ENCODE peak calls at places on chromosome 12, in five cellular contexts. One of them, this sample, is unnamed.

GRCh38 chr12:15179672-15180071 is 41.5 kb downstream of the RERG start:
- DNase-seq in CD4-positive, alpha-beta T cell: no peak
- DNase-seq in OCI-LY7: no peak
- DNase-seq in upper lobe of right lung: no peak
- DNase-seq in nephron progenitor cell: no peak
- DNase-seq in this sample: no peak

GRCh38 chr12:62983594-62983993 is 48.6 kb upstream of the PPM1H start:
- DNase-seq in CD4-positive, alpha-beta T cell: no peak
- DNase-seq in OCI-LY7: peak
- DNase-seq in upper lobe of right lung: no peak
- DNase-seq in nephron progenitor cell: no peak
- DNase-seq in this sample: no peak

GRCh38 chr12:47360771-47361388 is 281.1 kb upstream of the AMIGO2 start:
- DNase-seq in CD4-positive, alpha-beta T cell: peak
- DNase-seq in OCI-LY7: peak
- DNase-seq in upper lobe of right lung: no peak
- DNase-seq in nephron progenitor cell: no peak
- DNase-seq in this sample: no peak

GRCh38 chr12:120156315-120157259 is 37.9 kb downstream of the GCN1 start:
- DNase-seq in CD4-positive, alpha-beta T cell: no peak
- DNase-seq in OCI-LY7: no peak
- DNase-seq in upper lobe of right lung: no peak
- DNase-seq in nephron progenitor cell: no peak
- DNase-seq in this sample: no peak

GRCh38 chr12:78568326-78569020 is 296.1 kb upstream of the SYT1 start:
- DNase-seq in CD4-positive, alpha-beta T cell: no peak
- DNase-seq in OCI-LY7: no peak
- DNase-seq in upper lobe of right lung: no peak
- DNase-seq in nephron progenitor cell: no peak
- DNase-seq in this sample: no peak

GRCh38 chr12:102347761-102348160 is 132.6 kb downstream of the IGF1 start:
- DNase-seq in CD4-positive, alpha-beta T cell: no peak
- DNase-seq in OCI-LY7: no peak
- DNase-seq in upper lobe of right lung: no peak
- DNase-seq in nephron progenitor cell: peak
- DNase-seq in this sample: no peak

GRCh38 chr12:66059670-66060069 is 70.9 kb downstream of the LLPH start:
- DNase-seq in CD4-positive, alpha-beta T cell: no peak
- DNase-seq in OCI-LY7: no peak
- DNase-seq in upper lobe of right lung: no peak
- DNase-seq in nephron progenitor cell: no peak
- DNase-seq in this sample: no peak

GRCh38 chr12:81450920-81451739 is 308.0 kb downstream of the PPFIA2 start:
- DNase-seq in CD4-positive, alpha-beta T cell: no peak
- DNase-seq in OCI-LY7: peak
- DNase-seq in upper lobe of right lung: no peak
- DNase-seq in nephron progenitor cell: peak
- DNase-seq in this sample: no peak

GRCh38 chr12:25959069-25959961 is 833 bp downstream of the RASSF8 start:
- DNase-seq in CD4-positive, alpha-beta T cell: no peak
- DNase-seq in OCI-LY7: no peak
- DNase-seq in upper lobe of right lung: peak
- DNase-seq in nephron progenitor cell: peak
- DNase-seq in this sample: peak

GRCh38 chr12:84730561-84731162 is 181.9 kb downstream of the SLC6A15 start:
- DNase-seq in CD4-positive, alpha-beta T cell: no peak
- DNase-seq in OCI-LY7: no peak
- DNase-seq in upper lobe of right lung: no peak
- DNase-seq in nephron progenitor cell: no peak
- DNase-seq in this sample: no peak

GRCh38 chr12:53538209-53538689 is 31.0 kb upstream of the NPFF start:
- DNase-seq in CD4-positive, alpha-beta T cell: no peak
- DNase-seq in OCI-LY7: no peak
- DNase-seq in upper lobe of right lung: no peak
- DNase-seq in nephron progenitor cell: no peak
- DNase-seq in this sample: no peak

GRCh38 chr12:66813137-66813867 is 134.4 kb upstream of the GRIP1 start:
- DNase-seq in CD4-positive, alpha-beta T cell: no peak
- DNase-seq in OCI-LY7: peak
- DNase-seq in upper lobe of right lung: no peak
- DNase-seq in nephron progenitor cell: no peak
- DNase-seq in this sample: no peak

GRCh38 chr12:8662592-8662991 is at the start of gene MFAP5:
- DNase-seq in CD4-positive, alpha-beta T cell: no peak
- DNase-seq in OCI-LY7: no peak
- DNase-seq in upper lobe of right lung: no peak
- DNase-seq in nephron progenitor cell: no peak
- DNase-seq in this sample: no peak

GRCh38 chr12:26451763-26452162 is 256.4 kb downstream of the SSPN start:
- DNase-seq in CD4-positive, alpha-beta T cell: no peak
- DNase-seq in OCI-LY7: no peak
- DNase-seq in upper lobe of right lung: no peak
- DNase-seq in nephron progenitor cell: no peak
- DNase-seq in this sample: no peak

GRCh38 chr12:132323171-132324010 is 6.0 kb downstream of the GALNT9 start:
- DNase-seq in CD4-positive, alpha-beta T cell: no peak
- DNase-seq in OCI-LY7: no peak
- DNase-seq in upper lobe of right lung: no peak
- DNase-seq in nephron progenitor cell: no peak
- DNase-seq in this sample: no peak

GRCh38 chr12:54337854-54338650 is 13.1 kb downstream of the COPZ1 start:
- DNase-seq in CD4-positive, alpha-beta T cell: no peak
- DNase-seq in OCI-LY7: no peak
- DNase-seq in upper lobe of right lung: no peak
- DNase-seq in nephron progenitor cell: no peak
- DNase-seq in this sample: no peak

GRCh38 chr12:28795306-28795705 is 353.8 kb upstream of the FAR2 start:
- DNase-seq in CD4-positive, alpha-beta T cell: no peak
- DNase-seq in OCI-LY7: no peak
- DNase-seq in upper lobe of right lung: no peak
- DNase-seq in nephron progenitor cell: no peak
- DNase-seq in this sample: no peak

GRCh38 chr12:91991397-91992187 is 154.1 kb downstream of the BTG1 start:
- DNase-seq in CD4-positive, alpha-beta T cell: no peak
- DNase-seq in OCI-LY7: peak
- DNase-seq in upper lobe of right lung: no peak
- DNase-seq in nephron progenitor cell: no peak
- DNase-seq in this sample: no peak

GRCh38 chr12:64193045-64193444 is 29.1 kb downstream of the KICS2 start:
- DNase-seq in CD4-positive, alpha-beta T cell: no peak
- DNase-seq in OCI-LY7: no peak
- DNase-seq in upper lobe of right lung: no peak
- DNase-seq in nephron progenitor cell: no peak
- DNase-seq in this sample: no peak

GRCh38 chr12:130351331-130351730 is 13.6 kb downstream of the PIWIL1 start:
- DNase-seq in CD4-positive, alpha-beta T cell: no peak
- DNase-seq in OCI-LY7: no peak
- DNase-seq in upper lobe of right lung: no peak
- DNase-seq in nephron progenitor cell: no peak
- DNase-seq in this sample: no peak

GRCh38 chr12:128783129-128783574 is 40.6 kb downstream of the SLC15A4 start:
- DNase-seq in CD4-positive, alpha-beta T cell: no peak
- DNase-seq in OCI-LY7: no peak
- DNase-seq in upper lobe of right lung: peak
- DNase-seq in nephron progenitor cell: no peak
- DNase-seq in this sample: no peak

GRCh38 chr12:119780786-119781434 is 96.2 kb downstream of the CIT start:
- DNase-seq in CD4-positive, alpha-beta T cell: no peak
- DNase-seq in OCI-LY7: no peak
- DNase-seq in upper lobe of right lung: no peak
- DNase-seq in nephron progenitor cell: peak
- DNase-seq in this sample: no peak

GRCh38 chr12:20007331-20007730 is 361.0 kb upstream of the PDE3A start:
- DNase-seq in CD4-positive, alpha-beta T cell: no peak
- DNase-seq in OCI-LY7: no peak
- DNase-seq in upper lobe of right lung: no peak
- DNase-seq in nephron progenitor cell: no peak
- DNase-seq in this sample: no peak

GRCh38 chr12:59393506-59393905 is 202.3 kb upstream of the SLC16A7 start:
- DNase-seq in CD4-positive, alpha-beta T cell: no peak
- DNase-seq in OCI-LY7: no peak
- DNase-seq in upper lobe of right lung: no peak
- DNase-seq in nephron progenitor cell: no peak
- DNase-seq in this sample: no peak

GRCh38 chr12:95072900-95073697 is at the start of gene NR2C1:
- DNase-seq in CD4-positive, alpha-beta T cell: peak
- DNase-seq in OCI-LY7: peak
- DNase-seq in upper lobe of right lung: peak
- DNase-seq in nephron progenitor cell: peak
- DNase-seq in this sample: peak

GRCh38 chr12:17097674-17098073 is 491.7 kb upstream of the LMO3 start:
- DNase-seq in CD4-positive, alpha-beta T cell: no peak
- DNase-seq in OCI-LY7: no peak
- DNase-seq in upper lobe of right lung: no peak
- DNase-seq in nephron progenitor cell: no peak
- DNase-seq in this sample: no peak

GRCh38 chr12:34400986-34401658 is 378.8 kb downstream of the ALG10 start:
- DNase-seq in CD4-positive, alpha-beta T cell: no peak
- DNase-seq in OCI-LY7: no peak
- DNase-seq in upper lobe of right lung: peak
- DNase-seq in nephron progenitor cell: no peak
- DNase-seq in this sample: peak

GRCh38 chr12:49810159-49810459 is 18.1 kb downstream of the NCKAP5L start:
- DNase-seq in CD4-positive, alpha-beta T cell: no peak
- DNase-seq in OCI-LY7: no peak
- DNase-seq in upper lobe of right lung: no peak
- DNase-seq in nephron progenitor cell: no peak
- DNase-seq in this sample: no peak

GRCh38 chr12:92139634-92140555 is 5.8 kb downstream of the BTG1 start:
- DNase-seq in CD4-positive, alpha-beta T cell: no peak
- DNase-seq in OCI-LY7: no peak
- DNase-seq in upper lobe of right lung: no peak
- DNase-seq in nephron progenitor cell: no peak
- DNase-seq in this sample: no peak

GRCh38 chr12:46785413-46785812 is 40.4 kb downstream of the SLC38A4 start:
- DNase-seq in CD4-positive, alpha-beta T cell: no peak
- DNase-seq in OCI-LY7: no peak
- DNase-seq in upper lobe of right lung: no peak
- DNase-seq in nephron progenitor cell: no peak
- DNase-seq in this sample: no peak

GRCh38 chr12:50638482-50638880 is 125.4 kb upstream of the ATF1 start:
- DNase-seq in CD4-positive, alpha-beta T cell: no peak
- DNase-seq in OCI-LY7: no peak
- DNase-seq in upper lobe of right lung: no peak
- DNase-seq in nephron progenitor cell: no peak
- DNase-seq in this sample: no peak

GRCh38 chr12:132163911-132164288 is 19.6 kb downstream of the NOC4L start:
- DNase-seq in CD4-positive, alpha-beta T cell: no peak
- DNase-seq in OCI-LY7: no peak
- DNase-seq in upper lobe of right lung: no peak
- DNase-seq in nephron progenitor cell: no peak
- DNase-seq in this sample: no peak

GRCh38 chr12:22101749-22102243 is 55.8 kb downstream of the CMAS start:
- DNase-seq in CD4-positive, alpha-beta T cell: no peak
- DNase-seq in OCI-LY7: no peak
- DNase-seq in upper lobe of right lung: no peak
- DNase-seq in nephron progenitor cell: no peak
- DNase-seq in this sample: no peak

GRCh38 chr12:112381421-112381897 is 772 bp downstream of the HECTD4 start:
- DNase-seq in CD4-positive, alpha-beta T cell: no peak
- DNase-seq in OCI-LY7: peak
- DNase-seq in upper lobe of right lung: no peak
- DNase-seq in nephron progenitor cell: peak
- DNase-seq in this sample: no peak

GRCh38 chr12:103422328-103422727 is 73.4 kb downstream of the C12orf42 start:
- DNase-seq in CD4-positive, alpha-beta T cell: no peak
- DNase-seq in OCI-LY7: no peak
- DNase-seq in upper lobe of right lung: no peak
- DNase-seq in nephron progenitor cell: no peak
- DNase-seq in this sample: no peak

DNA sequence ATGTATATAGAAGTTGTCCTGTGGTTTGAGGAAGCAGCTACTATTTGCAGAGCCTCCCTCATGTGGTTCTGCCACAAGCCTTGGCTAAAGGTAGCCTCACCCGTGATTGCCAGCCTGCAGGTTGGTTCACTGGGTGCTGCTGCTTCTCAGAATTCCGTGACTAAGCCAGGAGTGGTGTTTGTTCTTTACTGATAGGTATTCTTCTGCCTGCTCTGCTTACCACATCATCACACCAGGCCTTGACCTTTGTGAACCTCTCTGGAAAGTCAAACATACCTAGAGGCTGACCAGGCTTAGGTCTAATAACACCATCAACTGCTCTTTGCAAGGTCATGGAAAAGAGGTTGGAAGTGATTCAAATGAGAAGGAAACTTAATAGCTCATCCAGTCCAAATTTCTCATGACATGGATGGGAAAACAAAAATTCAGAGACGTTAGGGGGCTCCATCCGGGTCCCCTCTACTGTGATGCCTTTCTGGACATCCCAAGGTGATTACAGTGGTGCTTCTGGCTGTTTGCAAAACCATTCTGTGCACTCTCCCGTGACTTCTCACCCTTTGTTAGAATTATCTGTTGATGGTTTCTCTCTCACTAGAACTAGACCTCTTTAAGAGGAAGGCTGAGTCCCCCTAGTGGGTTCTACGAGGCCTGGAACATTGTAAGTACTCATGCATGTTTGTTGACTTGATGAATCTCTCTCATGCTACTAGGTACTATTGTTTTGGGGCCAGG is 8.5 kb upstream of the SOCS2 start:
- DNase-seq in CD4-positive, alpha-beta T cell: no peak
- DNase-seq in OCI-LY7: peak
- DNase-seq in upper lobe of right lung: no peak
- DNase-seq in nephron progenitor cell: no peak
- DNase-seq in this sample: no peak
- TF ChIP-seq CTCF in CD4-positive, alpha-beta T cell: no peak
- TF ChIP-seq CTCF in OCI-LY7: peak
- TF ChIP-seq CTCF in upper lobe of right lung: no peak
- TF ChIP-seq CTCF in nephron progenitor cell: no peak
- TF ChIP-seq CTCF in this sample: peak

GRCh38 chr12:31728917-31729640 is at the start of gene AMN1:
- DNase-seq in CD4-positive, alpha-beta T cell: peak
- DNase-seq in OCI-LY7: peak
- DNase-seq in upper lobe of right lung: peak
- DNase-seq in nephron progenitor cell: peak
- DNase-seq in this sample: peak
- TF ChIP-seq CTCF in CD4-positive, alpha-beta T cell: peak
- TF ChIP-seq CTCF in OCI-LY7: no peak
- TF ChIP-seq CTCF in upper lobe of right lung: no peak
- TF ChIP-seq CTCF in nephron progenitor cell: no peak
- TF ChIP-seq CTCF in this sample: peak

GRCh38 chr12:12641650-12642049 is 30.0 kb downstream of the CREBL2 start:
- DNase-seq in CD4-positive, alpha-beta T cell: no peak
- DNase-seq in OCI-LY7: no peak
- DNase-seq in upper lobe of right lung: no peak
- DNase-seq in nephron progenitor cell: no peak
- DNase-seq in this sample: no peak
- TF ChIP-seq CTCF in CD4-positive, alpha-beta T cell: no peak
- TF ChIP-seq CTCF in OCI-LY7: no peak
- TF ChIP-seq CTCF in upper lobe of right lung: no peak
- TF ChIP-seq CTCF in nephron progenitor cell: no peak
- TF ChIP-seq CTCF in this sample: no peak

DNA sequence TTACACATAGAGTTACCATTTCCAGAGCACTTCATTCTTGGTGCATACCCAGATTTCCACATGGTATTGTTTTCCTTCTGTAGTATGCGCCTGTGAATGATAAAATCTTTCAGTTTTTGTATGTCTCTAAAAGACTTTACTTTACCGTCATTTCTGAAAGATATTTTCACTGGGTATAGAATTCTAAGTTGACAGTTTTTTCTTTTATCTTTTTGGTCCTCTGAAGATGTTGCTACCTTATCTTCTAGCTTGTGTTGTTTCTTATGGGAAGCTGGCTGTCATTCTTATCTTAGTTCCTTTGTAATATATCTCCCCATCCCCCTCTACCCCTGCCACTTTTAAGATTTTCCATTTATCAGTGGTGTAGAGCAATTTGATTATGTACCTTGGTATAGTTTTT is 36.7 kb downstream of the PRMT8 start:
- DNase-seq in CD4-positive, alpha-beta T cell: no peak
- DNase-seq in OCI-LY7: no peak
- DNase-seq in upper lobe of right lung: no peak
- DNase-seq in nephron progenitor cell: no peak
- DNase-seq in this sample: no peak
- TF ChIP-seq CTCF in CD4-positive, alpha-beta T cell: no peak
- TF ChIP-seq CTCF in OCI-LY7: no peak
- TF ChIP-seq CTCF in upper lobe of right lung: no peak
- TF ChIP-seq CTCF in nephron progenitor cell: no peak
- TF ChIP-seq CTCF in this sample: no peak

This sample was measured in osteocyte.